ENCODE peak calls at places on chromosomes 12 and 14, in six cellular contexts. One of them, this sample, is unnamed.

GRCh38 chr12:51218607-51219161 is 822 bp upstream of the POU6F1 start:
- DNase-seq in vagina: no peak
- DNase-seq in dorsolateral prefrontal cortex: no peak
- DNase-seq in HFF-Myc: no peak
- DNase-seq in endothelial cell: no peak
- DNase-seq in kidney glomerular epithelial cell: no peak
- DNase-seq in this sample: no peak

GRCh38 chr14:33551963-33552362 is 398.9 kb downstream of the EGLN3 start:
- DNase-seq in vagina: no peak
- DNase-seq in dorsolateral prefrontal cortex: no peak
- DNase-seq in HFF-Myc: no peak
- DNase-seq in endothelial cell: no peak
- DNase-seq in kidney glomerular epithelial cell: no peak
- DNase-seq in this sample: no peak

GRCh38 chr12:82756303-82756702 is 69.6 kb downstream of the TMTC2 start:
- DNase-seq in vagina: no peak
- DNase-seq in dorsolateral prefrontal cortex: no peak
- DNase-seq in HFF-Myc: no peak
- DNase-seq in endothelial cell: no peak
- DNase-seq in kidney glomerular epithelial cell: no peak
- DNase-seq in this sample: no peak

GRCh38 chr12:70367268-70368141 is 1.4 kb downstream of the KCNMB4 start:
- DNase-seq in vagina: no peak
- DNase-seq in dorsolateral prefrontal cortex: no peak
- DNase-seq in HFF-Myc: no peak
- DNase-seq in endothelial cell: no peak
- DNase-seq in kidney glomerular epithelial cell: no peak
- DNase-seq in this sample: no peak

GRCh38 chr12:130783110-130783715 is 55.8 kb downstream of the STX2 start:
- DNase-seq in vagina: no peak
- DNase-seq in dorsolateral prefrontal cortex: no peak
- DNase-seq in HFF-Myc: no peak
- DNase-seq in endothelial cell: no peak
- DNase-seq in kidney glomerular epithelial cell: no peak
- DNase-seq in this sample: no peak

GRCh38 chr12:6264402-6265037 is 46.0 kb upstream of the PLEKHG6 start:
- DNase-seq in vagina: no peak
- DNase-seq in dorsolateral prefrontal cortex: peak
- DNase-seq in HFF-Myc: no peak
- DNase-seq in endothelial cell: no peak
- DNase-seq in kidney glomerular epithelial cell: no peak
- DNase-seq in this sample: no peak

GRCh38 chr14:101201535-101202125 is 298.1 kb upstream of the RTL1 start:
- DNase-seq in vagina: peak
- DNase-seq in dorsolateral prefrontal cortex: no peak
- DNase-seq in HFF-Myc: no peak
- DNase-seq in endothelial cell: no peak
- DNase-seq in kidney glomerular epithelial cell: no peak
- DNase-seq in this sample: no peak

GRCh38 chr14:58107947-58108552 is 44.0 kb downstream of the ARMH4 start:
- DNase-seq in vagina: no peak
- DNase-seq in dorsolateral prefrontal cortex: no peak
- DNase-seq in HFF-Myc: peak
- DNase-seq in endothelial cell: peak
- DNase-seq in kidney glomerular epithelial cell: peak
- DNase-seq in this sample: peak

GRCh38 chr12:111201495-111202236 is 167.2 kb downstream of the PHETA1 start:
- DNase-seq in vagina: no peak
- DNase-seq in dorsolateral prefrontal cortex: no peak
- DNase-seq in HFF-Myc: no peak
- DNase-seq in endothelial cell: no peak
- DNase-seq in kidney glomerular epithelial cell: no peak
- DNase-seq in this sample: no peak

GRCh38 chr12:21451529-21451928 is 14.1 kb downstream of the PYROXD1 start:
- DNase-seq in vagina: no peak
- DNase-seq in dorsolateral prefrontal cortex: no peak
- DNase-seq in HFF-Myc: no peak
- DNase-seq in endothelial cell: no peak
- DNase-seq in kidney glomerular epithelial cell: peak
- DNase-seq in this sample: no peak

GRCh38 chr14:99773496-99774203 is 19.6 kb upstream of the EML1 start:
- DNase-seq in vagina: no peak
- DNase-seq in dorsolateral prefrontal cortex: no peak
- DNase-seq in HFF-Myc: no peak
- DNase-seq in endothelial cell: no peak
- DNase-seq in kidney glomerular epithelial cell: no peak
- DNase-seq in this sample: no peak

GRCh38 chr12:86376052-86376451 is 119.9 kb upstream of the MGAT4C start:
- DNase-seq in vagina: no peak
- DNase-seq in dorsolateral prefrontal cortex: no peak
- DNase-seq in HFF-Myc: no peak
- DNase-seq in endothelial cell: no peak
- DNase-seq in kidney glomerular epithelial cell: no peak
- DNase-seq in this sample: no peak

GRCh38 chr14:39614292-39614923 is 182.2 kb upstream of the FBXO33 start:
- DNase-seq in vagina: no peak
- DNase-seq in dorsolateral prefrontal cortex: no peak
- DNase-seq in HFF-Myc: no peak
- DNase-seq in endothelial cell: no peak
- DNase-seq in kidney glomerular epithelial cell: no peak
- DNase-seq in this sample: no peak

GRCh38 chr12:18368594-18368993 is 107.3 kb downstream of the PIK3C2G start:
- DNase-seq in vagina: no peak
- DNase-seq in dorsolateral prefrontal cortex: no peak
- DNase-seq in HFF-Myc: no peak
- DNase-seq in endothelial cell: no peak
- DNase-seq in kidney glomerular epithelial cell: no peak
- DNase-seq in this sample: no peak